ENCODE peak calls at places on chromosomes 11 and 22, in seven cellular contexts. N is PC-9; R is neural crest cell; B is substantia nigra; M is A549; W is stimulated activated CD4-positive, alpha-beta T cell treated with anti-CD3 and anti-CD28 coated beads, Interleukin-2, amount 100 ng/mL, for 48 hours; F is mesendoderm. Q is an unnamed sample.

GRCh38 chr11:105109353-105109752 is 30.2 kb downstream of the CARD18 start:
- DNase-seq in N (no peak), R (no peak), B (no peak), M (no peak), W (no peak), F (no peak), Q (no peak)

GRCh38 chr11:1707751-1708150 is 10.8 kb downstream of the KRTAP5-6 start:
- DNase-seq in N (no peak), R (no peak), B (no peak), M (no peak), W (no peak), F (no peak), Q (no peak)

GRCh38 chr11:43833657-43834073 is 47.0 kb upstream of the ALKBH3 start:
- DNase-seq in N (no peak), R (no peak), B (no peak), M (no peak), W (no peak), F (peak; percentile 22), Q (peak; percentile 93)

GRCh38 chr11:69480547-69481392 is 693 bp upstream of the LINC01488 start:
- DNase-seq in N (no peak), R (no peak), B (no peak), M (peak; percentile 35), W (no peak), F (no peak), Q (peak; percentile 11)

GRCh38 chr22:50674127-50674493 is 1.5 kb downstream of the SHANK3 start:
- DNase-seq in N (no peak), R (no peak), B (no peak), M (no peak), W (no peak), F (no peak), Q (no peak)

GRCh38 chr11:2265396-2265795 is 5.0 kb downstream of the ASCL2 start:
- DNase-seq in N (no peak), R (no peak), B (no peak), M (no peak), W (no peak), F (no peak), Q (no peak)

GRCh38 chr11:46663277-46663940 is 37.0 kb downstream of the ARHGAP1 start:
- DNase-seq in N (no peak), R (no peak), B (no peak), M (no peak), W (no peak), F (no peak), Q (no peak)

GRCh38 chr11:60831501-60832079 is 10.3 kb upstream of the CCDC86 start:
- DNase-seq in N (no peak), R (no peak), B (no peak), M (no peak), W (no peak), F (no peak), Q (peak; percentile 11)

GRCh38 chr22:23862103-23862502 is 4.4 kb downstream of the SLC2A11 start:
- DNase-seq in N (peak; percentile 35), R (no peak), B (no peak), M (peak; percentile 52), W (peak; percentile 17), F (peak; percentile 69), Q (peak; percentile 55)

GRCh38 chr11:109798521-109798920 is 294.7 kb upstream of the ZC3H12C start:
- DNase-seq in N (no peak), R (no peak), B (no peak), M (no peak), W (no peak), F (no peak), Q (peak; percentile 3)

GRCh38 chr22:29380032-29380781 is 8.2 kb downstream of the AP1B1 start:
- DNase-seq in N (no peak), R (no peak), B (no peak), M (no peak), W (no peak), F (no peak), Q (peak; percentile 29)

GRCh38 chr11:3007404-3008010 is 15.4 kb upstream of the NAP1L4 start:
- DNase-seq in N (no peak), R (no peak), B (no peak), M (no peak), W (no peak), F (no peak), Q (no peak)

GRCh38 chr11:16791494-16791961 is 53.1 kb downstream of the C11orf58 start:
- DNase-seq in N (peak; percentile 45), R (no peak), B (no peak), M (peak; percentile 68), W (no peak), F (peak; percentile 22), Q (peak; percentile 91)

GRCh38 chr11:124122123-124122522 is 6.9 kb downstream of the VWA5A start:
- DNase-seq in N (no peak), R (no peak), B (no peak), M (no peak), W (no peak), F (peak; percentile 28), Q (no peak)

GRCh38 chr11:75475767-75476650 is 43.0 kb upstream of the KLHL35 start:
- DNase-seq in N (peak; percentile 57), R (no peak), B (no peak), M (no peak), W (peak; percentile 5), F (no peak), Q (peak; percentile 48)

GRCh38 chr22:24995649-24996180 is 43.2 kb downstream of the KIAA1671 start:
- DNase-seq in N (no peak), R (no peak), B (no peak), M (no peak), W (no peak), F (no peak), Q (no peak)

GRCh38 chr11:60845338-60845737 is 3.4 kb downstream of the CCDC86 start:
- DNase-seq in N (no peak), R (no peak), B (no peak), M (no peak), W (no peak), F (no peak), Q (no peak)

GRCh38 chr11:89491141-89491690 is at the start of gene NOX4:
- DNase-seq in N (no peak), R (peak; percentile 63), B (peak; percentile 14), M (no peak), W (no peak), F (peak; percentile 78), Q (peak; percentile 16)

GRCh38 chr11:32932196-32932595 is 39.6 kb downstream of the QSER1 start:
- DNase-seq in N (no peak), R (no peak), B (no peak), M (no peak), W (no peak), F (no peak), Q (no peak)

GRCh38 chr22:26642465-26643367 is 14.7 kb upstream of the MIAT start:
- DNase-seq in N (no peak), R (no peak), B (no peak), M (no peak), W (peak; percentile 76), F (peak; percentile 71), Q (no peak)

GRCh38 chr11:120235024-120235628 is 4.8 kb upstream of the POU2F3 start:
- DNase-seq in N (peak; percentile 77), R (peak; percentile 52), B (no peak), M (peak; percentile 64), W (peak; percentile 65), F (peak; percentile 91), Q (peak; percentile 52)

GRCh38 chr22:41411021-41411851 is 29.5 kb downstream of the TEF start:
- DNase-seq in N (no peak), R (no peak), B (no peak), M (no peak), W (no peak), F (peak; percentile 42), Q (no peak)

GRCh38 chr22:42461511-42461910 is 29.3 kb upstream of the NFAM1 start:
- DNase-seq in N (no peak), R (no peak), B (no peak), M (no peak), W (no peak), F (no peak), Q (no peak)

GRCh38 chr11:24400059-24400665 is 96.7 kb upstream of the LUZP2 start:
- DNase-seq in N (no peak), R (no peak), B (no peak), M (no peak), W (no peak), F (no peak), Q (no peak)

GRCh38 chr11:75004215-75004614 is 15.5 kb downstream of the NEU3 start:
- DNase-seq in N (no peak), R (no peak), B (no peak), M (no peak), W (no peak), F (no peak), Q (no peak)

GRCh38 chr11:765025-765801 is 12.1 kb downstream of the GATD1 start:
- DNase-seq in N (peak; percentile 67), R (peak; percentile 45), B (no peak), M (peak; percentile 60), W (peak; percentile 48), F (peak; percentile 79), Q (peak; percentile 47)

GRCh38 chr11:67354314-67355022 is 1.1 kb upstream of the POLD4 start:
- DNase-seq in N (peak; percentile 83), R (no peak), B (no peak), M (peak; percentile 96), W (no peak), F (peak; percentile 82), Q (peak; percentile 97)

GRCh38 chr11:2766166-2766565 is 66.4 kb upstream of the KCNQ1OT1 start:
- DNase-seq in N (no peak), R (no peak), B (no peak), M (no peak), W (no peak), F (no peak), Q (no peak)

GRCh38 chr22:45807156-45807915 is 135.7 kb downstream of the ATXN10 start:
- DNase-seq in N (no peak), R (no peak), B (no peak), M (no peak), W (no peak), F (no peak), Q (peak; percentile 45)

GRCh38 chr11:132874638-132875037 is 657.7 kb downstream of the OPCML start:
- DNase-seq in N (no peak), R (no peak), B (no peak), M (no peak), W (no peak), F (no peak), Q (peak; percentile 3)

GRCh38 chr22:41524809-41525449 is 19.3 kb downstream of the POLR3H start:
- DNase-seq in N (no peak), R (no peak), B (no peak), M (no peak), W (peak; percentile 52), F (peak; percentile 47), Q (peak; percentile 42)